ENCODE peak calls at places on chromosomes 1 and 21, in seven cellular contexts. T is stimulated activated CD8-positive, alpha-beta memory T cell treated with anti-CD3 and anti-CD28 coated beads, Interleukin-4, amount 100 ng/mL, for 24 hours; R is germinal center; I is activated naive CD8-positive, alpha-beta T cell treated with anti-CD3 and anti-CD28 coated beads for 36 hours; Q is non-pigmented ciliary epithelial cell; J is stimulated activated CD4-positive, alpha-beta T cell treated with anti-CD3 and anti-CD28 coated beads, Interleukin-12 subunit alpha, Interleukin-12 subunit beta, amount 100 ng/mL, for 24 hours; H is effector CD4-positive, alpha-beta T cell. V is an unnamed sample.

GRCh38 chr21:41777934-41778815 is 11.3 kb upstream of the RIPK4 start:
- DNase-seq in T (no peak), R (no peak), I (peak), Q (peak), J (peak), H (no peak), V (no peak)

GRCh38 chr1:55472784-55473183 is 257.6 kb upstream of the USP24 start:
- DNase-seq in T (no peak), R (no peak), I (no peak), Q (no peak), J (no peak), H (no peak), V (no peak)

GRCh38 chr1:86914635-86914997 is at the start of gene HS2ST1:
- DNase-seq in T (no peak), R (no peak), I (no peak), Q (no peak), J (no peak), H (no peak), V (no peak)

GRCh38 chr1:218266356-218266755 is 18.7 kb upstream of the RRP15 start:
- DNase-seq in T (no peak), R (no peak), I (no peak), Q (no peak), J (no peak), H (no peak), V (no peak)

GRCh38 chr1:201267481-201268229 is 15.7 kb upstream of the PKP1 start:
- DNase-seq in T (no peak), R (no peak), I (no peak), Q (no peak), J (no peak), H (no peak), V (peak)

GRCh38 chr1:1019122-1019999 is 559 bp upstream of the AGRN start:
- DNase-seq in T (peak), R (peak), I (peak), Q (no peak), J (peak), H (peak), V (no peak)

GRCh38 chr1:240149488-240150094 is 57.9 kb downstream of the FMN2 start:
- DNase-seq in T (no peak), R (peak), I (no peak), Q (no peak), J (no peak), H (no peak), V (no peak)

GRCh38 chr1:93614550-93615200 is 67.0 kb downstream of the BCAR3 start:
- DNase-seq in T (no peak), R (no peak), I (no peak), Q (no peak), J (no peak), H (no peak), V (no peak)

GRCh38 chr1:244388961-244389360 is 62.7 kb downstream of the ADSS2 start:
- DNase-seq in T (no peak), R (no peak), I (no peak), Q (no peak), J (no peak), H (no peak), V (no peak)

GRCh38 chr1:80448081-80448480 is 1352.7 kb upstream of the ADGRL2 start:
- DNase-seq in T (no peak), R (no peak), I (no peak), Q (no peak), J (no peak), H (no peak), V (no peak)

GRCh38 chr21:44916965-44917364 is 3.7 kb downstream of the ITGB2 start:
- DNase-seq in T (no peak), R (no peak), I (no peak), Q (no peak), J (no peak), H (no peak), V (no peak)

GRCh38 chr1:203051841-203052324 is 25.6 kb downstream of the PPFIA4 start:
- DNase-seq in T (no peak), R (no peak), I (no peak), Q (no peak), J (no peak), H (no peak), V (no peak)

GRCh38 chr1:116486424-116486823 is 84.4 kb downstream of the CD58 start:
- DNase-seq in T (no peak), R (no peak), I (no peak), Q (no peak), J (no peak), H (no peak), V (no peak)

GRCh38 chr1:165883056-165883455 is 55.6 kb downstream of the UCK2 start:
- DNase-seq in T (no peak), R (no peak), I (no peak), Q (no peak), J (no peak), H (no peak), V (no peak)

GRCh38 chr1:238252033-238252802 is 361.5 kb upstream of the ZP4 start:
- DNase-seq in T (no peak), R (no peak), I (peak), Q (peak), J (peak), H (no peak), V (no peak)

GRCh38 chr1:230906226-230906625 is 37.9 kb upstream of the C1orf198 start:
- DNase-seq in T (no peak), R (no peak), I (no peak), Q (no peak), J (no peak), H (no peak), V (no peak)

GRCh38 chr1:243288062-243288461 is 32.2 kb downstream of the SDCCAG8 start:
- DNase-seq in T (no peak), R (no peak), I (no peak), Q (no peak), J (no peak), H (no peak), V (no peak)

GRCh38 chr1:95407146-95407863 is 173.3 kb downstream of the RWDD3 start:
- DNase-seq in T (no peak), R (no peak), I (no peak), Q (no peak), J (no peak), H (no peak), V (no peak)

GRCh38 chr1:109371271-109371739 is 26.4 kb downstream of the SORT1 start:
- DNase-seq in T (no peak), R (no peak), I (peak), Q (no peak), J (no peak), H (no peak), V (no peak)

GRCh38 chr1:154414606-154415005 is 9.5 kb downstream of the IL6R start:
- DNase-seq in T (no peak), R (no peak), I (no peak), Q (no peak), J (no peak), H (no peak), V (no peak)

GRCh38 chr1:11316701-11317100 is 43.7 kb downstream of the UBIAD1 start:
- DNase-seq in T (no peak), R (no peak), I (no peak), Q (no peak), J (no peak), H (no peak), V (no peak)

GRCh38 chr1:205948000-205948399 is 4.7 kb upstream of the SLC26A9 start:
- DNase-seq in T (no peak), R (peak), I (no peak), Q (no peak), J (no peak), H (no peak), V (no peak)

GRCh38 chr1:177289532-177289931 is 118.8 kb downstream of the BRINP2 start:
- DNase-seq in T (no peak), R (no peak), I (no peak), Q (no peak), J (no peak), H (no peak), V (no peak)

GRCh38 chr1:173440430-173440829 is 36.7 kb upstream of the PRDX6 start:
- DNase-seq in T (no peak), R (no peak), I (no peak), Q (no peak), J (no peak), H (no peak), V (no peak)